ENCODE peak calls at places on chromosome 15, in ten cellular contexts. O, T, E, H, C, N, G, J, U and W are unnamed samples.

GRCh38 chr15:40054746-40055575 is 16.0 kb upstream of the SRP14 start:
- DNase-seq in O (no peak), N (peak), J (peak), E (no peak), T (no peak), G (no peak), U (no peak), H (no peak), C (no peak), W (no peak)

GRCh38 chr15:93087825-93088199 is 1.2 kb downstream of the RGMA start:
- DNase-seq in G (peak), N (peak), E (peak), O (no peak), J (peak), T (peak), C (peak), H (peak), U (peak), W (peak)

GRCh38 chr15:35719964-35720507 is 174.1 kb upstream of the DPH6 start:
- DNase-seq in U (no peak), N (no peak), H (no peak), E (no peak), C (no peak), J (no peak), G (no peak), O (no peak), T (no peak), W (no peak)

GRCh38 chr15:40050788-40051615 is 12.0 kb upstream of the SRP14 start:
- DNase-seq in T (no peak), E (no peak), N (peak), H (no peak), O (no peak), J (peak), G (no peak), C (peak), U (no peak), W (no peak)

GRCh38 chr15:31145271-31145911 is 43.9 kb upstream of the TRPM1 start:
- DNase-seq in G (no peak), T (no peak), E (no peak), U (no peak), C (peak), H (no peak), N (no peak), O (no peak), J (peak), W (no peak)

GRCh38 chr15:51380999-51381806 is 39.7 kb downstream of the GLDN start:
- DNase-seq in O (peak), U (peak), H (no peak), G (peak), J (peak), E (no peak), C (peak), T (no peak), N (peak), W (no peak)

GRCh38 chr15:81189583-81190283 is 6.9 kb upstream of the IL16 start:
- DNase-seq in O (no peak), G (no peak), C (peak), T (no peak), U (no peak), N (no peak), H (no peak), E (no peak), J (no peak), W (no peak)

GRCh38 chr15:97189152-97189551 is 771.4 kb upstream of the ARRDC4 start:
- DNase-seq in G (no peak), T (no peak), E (no peak), O (no peak), J (no peak), U (no peak), N (no peak), H (no peak), C (no peak), W (no peak)

GRCh38 chr15:80778964-80779657 is at the start of gene CEMIP:
- DNase-seq in H (peak), U (peak), T (no peak), E (no peak), G (peak), O (peak), C (peak), N (peak), J (peak), W (no peak)

GRCh38 chr15:82197734-82198594 is 64.6 kb downstream of the EFL1 start:
- DNase-seq in U (peak), E (peak), T (no peak), C (peak), O (peak), H (no peak), J (peak), N (peak), G (peak), W (peak)

GRCh38 chr15:51874751-51875644 is 45.5 kb downstream of the TMOD3 start:
- DNase-seq in O (no peak), T (no peak), G (no peak), U (no peak), N (no peak), C (peak), E (no peak), J (no peak), H (no peak), W (no peak)

GRCh38 chr15:48963524-48964113 is at the start of gene SHC4:
- DNase-seq in O (peak), G (no peak), H (no peak), E (no peak), J (peak), C (peak), T (peak), U (peak), N (peak), W (no peak)

GRCh38 chr15:86040360-86041095 is 39.1 kb upstream of the AGBL1 start:
- DNase-seq in J (no peak), T (no peak), H (no peak), E (no peak), N (no peak), C (no peak), U (no peak), G (no peak), O (no peak), W (no peak)

GRCh38 chr15:96243701-96244100 is 86.8 kb upstream of the NR2F2 start:
- DNase-seq in O (no peak), J (no peak), U (no peak), G (no peak), E (no peak), H (no peak), C (no peak), N (no peak), T (no peak), W (no peak)

GRCh38 chr15:61748529-61748928 is 311.7 kb downstream of the VPS13C start:
- DNase-seq in H (no peak), U (no peak), N (no peak), E (no peak), O (no peak), T (no peak), C (no peak), G (no peak), J (no peak), W (no peak)

GRCh38 chr15:51312754-51313390 is 25.5 kb downstream of the CYP19A1 start:
- DNase-seq in C (peak), E (no peak), U (no peak), H (no peak), T (no peak), N (no peak), G (no peak), J (no peak), O (no peak), W (no peak)

GRCh38 chr15:94079459-94079858 is 151.9 kb upstream of the MCTP2 start:
- DNase-seq in N (no peak), U (no peak), O (no peak), C (no peak), J (no peak), G (no peak), T (no peak), E (no peak), H (no peak), W (no peak)

GRCh38 chr15:97652700-97653167 is 307.8 kb upstream of the ARRDC4 start:
- DNase-seq in T (no peak), E (no peak), G (no peak), O (no peak), U (no peak), H (no peak), C (no peak), N (no peak), J (no peak), W (no peak)

GRCh38 chr15:83848315-83849050 is 194.6 kb downstream of the ADAMTSL3 start:
- DNase-seq in N (no peak), G (no peak), U (no peak), O (no peak), H (no peak), C (peak), E (no peak), J (no peak), T (no peak), W (no peak)

GRCh38 chr15:44157679-44158078 is 37.4 kb downstream of the FRMD5 start:
- DNase-seq in J (no peak), H (no peak), T (no peak), U (no peak), C (peak), O (no peak), G (no peak), N (no peak), E (no peak), W (no peak)

GRCh38 chr15:31382693-31383005 is 56.0 kb downstream of the KLF13 start:
- DNase-seq in E (no peak), O (no peak), J (no peak), U (no peak), N (no peak), C (no peak), T (no peak), H (no peak), G (no peak), W (no peak)

GRCh38 chr15:76345880-76346665 is 9.5 kb downstream of the ISL2 start:
- DNase-seq in N (peak), T (no peak), H (no peak), G (no peak), O (no peak), C (no peak), U (no peak), E (no peak), J (no peak), W (no peak)

GRCh38 chr15:73346735-73347312 is 21.9 kb downstream of the HCN4 start:
- DNase-seq in O (no peak), G (peak), E (peak), N (no peak), H (peak), U (peak), J (peak), T (peak), C (peak), W (peak)

GRCh38 chr15:82739086-82739485 is 29.4 kb upstream of the AP3B2 start:
- DNase-seq in T (no peak), H (no peak), O (no peak), J (no peak), E (no peak), U (no peak), G (no peak), C (no peak), N (no peak), W (no peak)

GRCh38 chr15:95365615-95366107 is 964.8 kb upstream of the NR2F2 start:
- DNase-seq in O (no peak), H (no peak), N (no peak), J (no peak), C (peak), T (no peak), G (no peak), U (no peak), E (no peak), W (no peak)

GRCh38 chr15:80936288-80937078 is 53.1 kb downstream of the MESD start:
- DNase-seq in O (no peak), T (no peak), G (no peak), J (no peak), C (no peak), H (no peak), E (no peak), N (no peak), U (no peak), W (no peak)

GRCh38 chr15:56817266-56817665 is 84.0 kb upstream of the ZNF280D start:
- DNase-seq in N (no peak), U (no peak), C (peak), T (no peak), O (no peak), J (no peak), G (no peak), E (no peak), H (no peak), W (no peak)

GRCh38 chr15:83598031-83598430 is 55.9 kb upstream of the ADAMTSL3 start:
- DNase-seq in G (no peak), T (no peak), O (no peak), N (no peak), C (no peak), H (no peak), U (no peak), E (no peak), J (no peak), W (no peak)

GRCh38 chr15:100008258-100008657 is 275.0 kb upstream of the LYSMD4 start:
- DNase-seq in N (no peak), E (no peak), O (no peak), G (no peak), T (no peak), U (no peak), C (no peak), H (no peak), J (no peak), W (no peak)

GRCh38 chr15:72033711-72034110 is 84.2 kb downstream of the MYO9A start:
- DNase-seq in N (no peak), T (no peak), U (no peak), G (no peak), J (no peak), O (no peak), E (no peak), H (no peak), C (peak), W (no peak)

GRCh38 chr15:63843901-63844317 is 10.2 kb upstream of the HERC1 start:
- DNase-seq in C (peak), U (no peak), O (no peak), E (no peak), H (no peak), T (no peak), G (no peak), J (no peak), N (no peak), W (no peak)

GRCh38 chr15:84598993-84599392 is 1.8 kb upstream of the ZSCAN2 start:
- DNase-seq in O (peak), N (no peak), H (no peak), U (no peak), G (no peak), C (peak), J (peak), E (no peak), T (no peak), W (no peak)

GRCh38 chr15:65893060-65893459 is 23.8 kb downstream of the RAB11A start:
- DNase-seq in U (no peak), N (no peak), O (no peak), C (no peak), E (no peak), G (no peak), J (no peak), H (no peak), T (no peak), W (no peak)

GRCh38 chr15:101148166-101148880 is 103.5 kb downstream of the CHSY1 start:
- DNase-seq in C (peak), O (no peak), H (no peak), J (no peak), G (no peak), U (no peak), T (no peak), E (no peak), N (no peak), W (no peak)

GRCh38 chr15:27235689-27236088 is 264.7 kb downstream of the GABRG3 start:
- DNase-seq in T (no peak), J (no peak), G (no peak), O (no peak), H (no peak), E (no peak), U (no peak), N (no peak), C (no peak), W (no peak)

GRCh38 chr15:73305331-73306211 is 63.2 kb downstream of the HCN4 start:
- DNase-seq in J (peak), N (no peak), U (peak), O (no peak), G (no peak), C (peak), E (no peak), H (no peak), T (no peak), W (no peak)